ENCODE peak calls at places on chromosomes 3 and 15, in six cellular contexts. C is Peyer's patch, P is coronary artery, Q is heart right ventricle, V is brain microvascular endothelial cell, S is RWPE2. H is an unnamed sample.

GRCh38 chr3:86180696-86181095 is 810.3 kb downstream of the VGLL3 start:
- DNase-seq in P (no peak), S (no peak), C (no peak), Q (no peak), V (no peak), H (no peak)

GRCh38 chr15:52559583-52559982 is 9.2 kb downstream of the ARPP19 start:
- DNase-seq in C (no peak), V (peak), Q (no peak), P (no peak), S (no peak), H (peak)

GRCh38 chr3:36494461-36495109 is 114.3 kb downstream of the STAC start:
- DNase-seq in V (peak), C (no peak), Q (no peak), S (no peak), P (no peak), H (no peak)

GRCh38 chr15:78223396-78224023 is 10.9 kb downstream of the ACSBG1 start:
- DNase-seq in P (no peak), S (peak), V (no peak), Q (peak), C (no peak), H (no peak)

GRCh38 chr15:100733786-100734185 is 131.4 kb downstream of the ASB7 start:
- DNase-seq in S (no peak), C (no peak), P (no peak), V (peak), Q (no peak), H (no peak)

GRCh38 chr3:145286937-145287336 is 874.0 kb downstream of the PLOD2 start:
- DNase-seq in Q (no peak), V (no peak), S (no peak), C (no peak), P (no peak), H (peak)

GRCh38 chr3:104102386-104102785 is 1264.3 kb upstream of the ALCAM start:
- DNase-seq in S (no peak), C (peak), P (no peak), Q (no peak), V (peak), H (peak)

GRCh38 chr3:119098620-119099222 is 47.2 kb upstream of the TEX55 start:
- DNase-seq in S (no peak), V (peak), P (no peak), C (no peak), Q (no peak), H (peak)

GRCh38 chr3:115693868-115694267 is 70.6 kb downstream of the GAP43 start:
- DNase-seq in S (no peak), P (no peak), C (no peak), V (no peak), Q (no peak), H (no peak)

GRCh38 chr3:115691964-115692363 is 68.7 kb downstream of the GAP43 start:
- DNase-seq in V (no peak), Q (no peak), P (no peak), S (no peak), C (no peak), H (no peak)

GRCh38 chr3:115697263-115698053 is 74.1 kb downstream of the GAP43 start:
- DNase-seq in V (no peak), P (no peak), S (no peak), C (no peak), Q (no peak), H (no peak)

GRCh38 chr3:115695081-115695480 is 71.8 kb downstream of the GAP43 start:
- DNase-seq in Q (no peak), C (no peak), S (no peak), P (no peak), V (no peak), H (no peak)

DNA sequence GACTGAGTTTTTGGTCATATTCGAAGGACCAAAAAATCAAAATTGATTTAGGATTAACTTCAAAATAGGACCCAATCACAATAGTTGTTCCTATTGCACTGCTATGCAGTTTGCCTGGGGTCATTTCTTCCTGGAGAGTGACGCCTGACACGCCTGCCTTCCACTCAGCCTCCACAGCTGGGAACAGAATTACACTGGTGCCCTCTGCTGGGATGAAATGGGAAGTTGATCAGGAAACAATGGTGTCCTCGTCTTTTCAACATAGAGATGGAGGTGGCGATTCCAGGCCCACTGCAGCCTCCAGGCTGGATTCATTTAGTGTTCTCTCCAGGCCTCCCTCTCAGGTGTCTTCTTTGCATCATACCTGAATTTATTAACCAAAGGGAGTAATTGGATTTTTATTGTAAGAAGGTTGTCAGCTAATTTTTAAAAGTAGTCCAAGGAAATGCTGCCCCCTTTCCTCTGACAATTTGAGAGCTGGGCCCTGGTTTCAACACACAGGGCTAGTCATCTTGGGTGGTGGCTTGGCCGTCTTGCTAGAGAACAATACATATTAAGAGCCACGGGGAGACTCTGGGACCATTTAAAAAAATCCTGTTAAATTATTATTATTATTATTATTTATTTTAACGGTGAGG is 69.7 kb downstream of the GAP43 start:
- DNase-seq in Q (peak), V (peak), S (peak), P (no peak), C (peak), H (peak)
- H3K4me3 ChIP-seq in Q (no peak), V (no peak), S (no peak), P (no peak), C (no peak), H (no peak)

GRCh38 chr3:40617084-40617483 is 92.3 kb downstream of the ZNF621 start:
- DNase-seq in P (no peak), V (no peak), Q (no peak), C (no peak), S (no peak), H (no peak)

GRCh38 chr3:40615916-40616315 is 91.2 kb downstream of the ZNF621 start:
- DNase-seq in S (no peak), P (no peak), Q (no peak), C (no peak), V (no peak), H (no peak)

GRCh38 chr3:40618158-40618557 is 93.4 kb downstream of the ZNF621 start:
- DNase-seq in S (no peak), Q (no peak), P (no peak), C (no peak), V (no peak), H (no peak)

GRCh38 chr3:40615110-40615915 is 90.6 kb downstream of the ZNF621 start:
- DNase-seq in V (no peak), P (no peak), C (no peak), Q (no peak), S (no peak), H (no peak)

GRCh38 chr3:40616420-40616819 is 91.7 kb downstream of the ZNF621 start:
- DNase-seq in C (no peak), V (no peak), S (no peak), Q (no peak), P (no peak), H (no peak)
- H3K4me3 ChIP-seq in C (no peak), V (no peak), S (no peak), Q (no peak), P (no peak), H (no peak)

DNA sequence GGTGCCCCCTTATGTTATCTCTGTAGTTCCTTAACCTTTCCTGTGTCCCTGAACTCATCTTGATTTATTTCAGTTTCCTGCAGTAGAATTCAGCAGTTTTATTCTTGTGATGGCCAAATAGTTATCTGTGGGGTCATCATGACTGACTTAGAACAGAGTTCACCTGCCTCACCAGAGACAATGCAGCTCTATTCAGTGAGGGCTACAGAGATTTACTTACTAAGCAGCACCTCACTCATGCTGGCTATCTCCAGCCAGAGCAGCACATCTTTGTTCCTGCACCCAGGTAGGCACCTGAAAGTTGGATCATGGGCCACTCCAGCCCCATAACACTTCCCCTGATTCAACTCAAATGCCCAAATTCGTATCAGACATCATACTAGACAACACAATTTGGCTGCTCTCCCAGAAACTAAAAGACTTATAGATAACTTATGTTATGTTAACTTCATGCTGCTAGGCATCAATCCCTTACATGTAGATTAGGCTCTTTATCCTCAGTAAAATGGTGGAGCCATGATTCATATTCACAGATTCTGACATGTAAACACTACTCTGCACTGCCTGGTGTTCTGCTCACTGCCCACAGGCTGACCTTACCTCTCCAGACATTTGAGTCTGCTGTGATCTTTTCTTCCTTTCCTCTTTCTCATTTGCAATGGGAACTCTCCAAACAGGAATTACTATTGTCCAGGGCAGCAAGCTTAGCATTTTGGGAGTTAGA is 9.3 kb upstream of the GOLGB1 start:
- DNase-seq in S (no peak), P (no peak), C (no peak), V (peak), Q (no peak), H (no peak)
- H3K4me3 ChIP-seq in S (no peak), P (no peak), C (no peak), V (no peak), Q (no peak), H (no peak)

GRCh38 chr3:187932530-187932929 is 187.3 kb upstream of the BCL6 start:
- DNase-seq in P (no peak), Q (no peak), C (no peak), S (no peak), V (no peak), H (peak)
- H3K4me3 ChIP-seq in P (no peak), Q (no peak), C (no peak), S (no peak), V (no peak), H (no peak)

GRCh38 chr3:11718582-11719405 is 75.1 kb upstream of the VGLL4 start:
- DNase-seq in Q (peak), C (peak), S (peak), V (peak), P (peak), H (peak)

GRCh38 chr3:11717768-11718581 is 74.3 kb upstream of the VGLL4 start:
- DNase-seq in Q (no peak), V (peak), C (no peak), P (no peak), S (no peak), H (peak)

GRCh38 chr3:11719406-11720219 is 75.9 kb upstream of the VGLL4 start:
- DNase-seq in S (peak), Q (peak), V (peak), C (peak), P (peak), H (peak)

GRCh38 chr3:11717301-11717700 is 73.6 kb upstream of the VGLL4 start:
- DNase-seq in C (no peak), V (peak), S (no peak), P (no peak), Q (no peak), H (no peak)

GRCh38 chr3:11716576-11717250 is 73.0 kb upstream of the VGLL4 start:
- DNase-seq in C (no peak), S (no peak), V (no peak), P (no peak), Q (no peak), H (no peak)
- H3K4me3 ChIP-seq in C (no peak), S (peak), V (no peak), P (peak), Q (no peak), H (no peak)

GRCh38 chr3:184377882-184378445 is at the start of gene THPO:
- DNase-seq in C (no peak), V (no peak), S (no peak), P (no peak), Q (no peak), H (no peak)
- H3K4me3 ChIP-seq in C (no peak), V (no peak), S (no peak), P (no peak), Q (peak), H (no peak)

DNA sequence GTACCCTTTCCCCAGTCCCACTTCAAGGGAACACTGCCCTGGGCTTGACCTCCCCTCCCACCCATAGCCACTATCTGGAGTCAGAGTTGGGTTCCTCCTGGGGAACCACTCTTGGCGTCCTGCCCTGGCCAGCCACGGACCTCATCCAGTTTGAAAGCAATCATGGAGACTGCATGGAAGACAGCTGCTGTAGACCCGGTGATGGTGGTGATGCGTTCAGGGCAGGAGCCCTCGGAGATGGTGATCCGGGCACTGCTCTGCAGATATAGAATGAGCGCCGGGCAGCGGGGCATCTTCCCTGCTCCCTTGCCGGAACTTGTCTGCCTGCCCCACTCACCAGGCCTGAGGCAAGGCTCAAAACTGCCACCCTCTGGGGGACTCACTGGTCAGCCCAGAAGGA is 5.2 kb downstream of the GPR62 start:
- DNase-seq in P (no peak), Q (no peak), S (no peak), C (no peak), V (no peak), H (no peak)
- H3K4me3 ChIP-seq in P (no peak), Q (no peak), S (no peak), C (no peak), V (no peak), H (no peak)

H was measured in GM12865.